ENCODE peak calls at places on chromosomes 6 and 20, in six cellular contexts. One of them, this sample, is unnamed.
A peak's percentile ranks its signal among the peaks of the same experiment; 100 is the strongest.

GRCh38 chr20:31747640-31748039 is 8.6 kb downstream of the TPX2 start:
- DNase-seq in NCI-H1105: no peak
- DNase-seq in ascending aorta: no peak
- DNase-seq in activated CD8-positive, alpha-beta T cell treated with anti-CD3 and anti-CD28 coated beads for 36 hours: no peak
- DNase-seq in activated CD4-positive, alpha-beta T cell treated with anti-CD3 and anti-CD28 coated beads for 48 hours: no peak
- DNase-seq in astrocyte: no peak
- DNase-seq in this sample: no peak

GRCh38 chr20:47063407-47063806 is 168.8 kb downstream of the EYA2 start:
- DNase-seq in NCI-H1105: no peak
- DNase-seq in ascending aorta: peak; percentile 50
- DNase-seq in activated CD8-positive, alpha-beta T cell treated with anti-CD3 and anti-CD28 coated beads for 36 hours: no peak
- DNase-seq in activated CD4-positive, alpha-beta T cell treated with anti-CD3 and anti-CD28 coated beads for 48 hours: no peak
- DNase-seq in astrocyte: no peak
- DNase-seq in this sample: no peak

GRCh38 chr6:39100358-39100757 is 14.6 kb downstream of the SAYSD1 start:
- DNase-seq in NCI-H1105: no peak
- DNase-seq in ascending aorta: no peak
- DNase-seq in activated CD8-positive, alpha-beta T cell treated with anti-CD3 and anti-CD28 coated beads for 36 hours: peak; percentile 81
- DNase-seq in activated CD4-positive, alpha-beta T cell treated with anti-CD3 and anti-CD28 coated beads for 48 hours: no peak
- DNase-seq in astrocyte: no peak
- DNase-seq in this sample: no peak

GRCh38 chr6:25397406-25397805 is 118.2 kb downstream of the CARMIL1 start:
- DNase-seq in NCI-H1105: no peak
- DNase-seq in ascending aorta: no peak
- DNase-seq in activated CD8-positive, alpha-beta T cell treated with anti-CD3 and anti-CD28 coated beads for 36 hours: no peak
- DNase-seq in activated CD4-positive, alpha-beta T cell treated with anti-CD3 and anti-CD28 coated beads for 48 hours: no peak
- DNase-seq in astrocyte: no peak
- DNase-seq in this sample: no peak

GRCh38 chr6:151391021-151391470 is 313 bp downstream of the ZBTB2 start:
- DNase-seq in NCI-H1105: peak; percentile 72
- DNase-seq in ascending aorta: peak; percentile 85
- DNase-seq in activated CD8-positive, alpha-beta T cell treated with anti-CD3 and anti-CD28 coated beads for 36 hours: peak; percentile 80
- DNase-seq in activated CD4-positive, alpha-beta T cell treated with anti-CD3 and anti-CD28 coated beads for 48 hours: peak; percentile 83
- DNase-seq in astrocyte: peak; percentile 36
- DNase-seq in this sample: peak; percentile 95

GRCh38 chr6:112289039-112289566 is 34.7 kb upstream of the LAMA4 start:
- DNase-seq in NCI-H1105: no peak
- DNase-seq in ascending aorta: peak; percentile 72
- DNase-seq in activated CD8-positive, alpha-beta T cell treated with anti-CD3 and anti-CD28 coated beads for 36 hours: no peak
- DNase-seq in activated CD4-positive, alpha-beta T cell treated with anti-CD3 and anti-CD28 coated beads for 48 hours: no peak
- DNase-seq in astrocyte: peak; percentile 89
- DNase-seq in this sample: peak; percentile 83

GRCh38 chr20:45313065-45313695 is 5.1 kb upstream of the MATN4 start:
- DNase-seq in NCI-H1105: no peak
- DNase-seq in ascending aorta: no peak
- DNase-seq in activated CD8-positive, alpha-beta T cell treated with anti-CD3 and anti-CD28 coated beads for 36 hours: no peak
- DNase-seq in activated CD4-positive, alpha-beta T cell treated with anti-CD3 and anti-CD28 coated beads for 48 hours: no peak
- DNase-seq in astrocyte: no peak
- DNase-seq in this sample: no peak

GRCh38 chr20:60038400-60038799 is 80.2 kb downstream of the CDH26 start:
- DNase-seq in NCI-H1105: no peak
- DNase-seq in ascending aorta: no peak
- DNase-seq in activated CD8-positive, alpha-beta T cell treated with anti-CD3 and anti-CD28 coated beads for 36 hours: no peak
- DNase-seq in activated CD4-positive, alpha-beta T cell treated with anti-CD3 and anti-CD28 coated beads for 48 hours: no peak
- DNase-seq in astrocyte: no peak
- DNase-seq in this sample: no peak